ENCODE peak calls at places on chromosomes 12 and 14, in ten cellular contexts. One of them, this sample, is unnamed.

GRCh38 chr14:81144811-81145598 is 75.8 kb downstream of the GTF2A1 start:
- DNase-seq in lower lobe of right lung: no peak
- DNase-seq in tibial nerve: no peak
- DNase-seq in neural crest cell: no peak
- DNase-seq in glutamatergic neuron: no peak
- DNase-seq in lower leg skin: no peak
- DNase-seq in endothelial cell: no peak
- DNase-seq in GM06990: no peak
- DNase-seq in osteoblast: no peak
- DNase-seq in OCI-LY7: no peak
- DNase-seq in this sample: no peak

GRCh38 chr12:105933671-105934665 is 204.8 kb downstream of the NUAK1 start:
- DNase-seq in lower leg skin: peak; percentile 78
- DNase-seq in lower lobe of right lung: no peak
- DNase-seq in neural crest cell: no peak
- DNase-seq in glutamatergic neuron: no peak
- DNase-seq in osteoblast: peak; percentile 87
- DNase-seq in endothelial cell: no peak
- DNase-seq in OCI-LY7: no peak
- DNase-seq in GM06990: no peak
- DNase-seq in tibial nerve: no peak
- DNase-seq in this sample: no peak

GRCh38 chr12:59808317-59808910 is 212.6 kb downstream of the SLC16A7 start:
- DNase-seq in GM06990: no peak
- DNase-seq in glutamatergic neuron: no peak
- DNase-seq in lower lobe of right lung: no peak
- DNase-seq in endothelial cell: no peak
- DNase-seq in neural crest cell: no peak
- DNase-seq in osteoblast: peak; percentile 75
- DNase-seq in OCI-LY7: peak; percentile 47
- DNase-seq in tibial nerve: no peak
- DNase-seq in lower leg skin: no peak
- DNase-seq in this sample: no peak

GRCh38 chr12:52942056-52942913 is 6.6 kb upstream of the KRT18 start:
- DNase-seq in GM06990: no peak
- DNase-seq in osteoblast: no peak
- DNase-seq in glutamatergic neuron: no peak
- DNase-seq in lower leg skin: no peak
- DNase-seq in lower lobe of right lung: no peak
- DNase-seq in OCI-LY7: no peak
- DNase-seq in neural crest cell: no peak
- DNase-seq in tibial nerve: no peak
- DNase-seq in endothelial cell: no peak
- DNase-seq in this sample: no peak

GRCh38 chr14:55701638-55702037 is 121.6 kb downstream of the KTN1 start:
- DNase-seq in glutamatergic neuron: no peak
- DNase-seq in lower leg skin: no peak
- DNase-seq in lower lobe of right lung: no peak
- DNase-seq in endothelial cell: no peak
- DNase-seq in osteoblast: no peak
- DNase-seq in OCI-LY7: no peak
- DNase-seq in tibial nerve: no peak
- DNase-seq in neural crest cell: no peak
- DNase-seq in GM06990: peak; percentile 29
- DNase-seq in this sample: no peak

GRCh38 chr12:40105265-40105514 is 691 bp downstream of the SLC2A13 start:
- DNase-seq in lower lobe of right lung: peak; percentile 77
- DNase-seq in OCI-LY7: no peak
- DNase-seq in tibial nerve: no peak
- DNase-seq in glutamatergic neuron: no peak
- DNase-seq in osteoblast: peak; percentile 95
- DNase-seq in GM06990: no peak
- DNase-seq in neural crest cell: peak; percentile 49
- DNase-seq in endothelial cell: no peak
- DNase-seq in lower leg skin: no peak
- DNase-seq in this sample: no peak

GRCh38 chr12:53827306-53827705 is 75.5 kb upstream of the CISTR start:
- DNase-seq in tibial nerve: no peak
- DNase-seq in osteoblast: no peak
- DNase-seq in OCI-LY7: no peak
- DNase-seq in neural crest cell: no peak
- DNase-seq in lower leg skin: no peak
- DNase-seq in glutamatergic neuron: no peak
- DNase-seq in GM06990: no peak
- DNase-seq in lower lobe of right lung: no peak
- DNase-seq in endothelial cell: no peak
- DNase-seq in this sample: no peak

GRCh38 chr12:55996715-55997534 is at the start of gene SUOX:
- DNase-seq in tibial nerve: peak; percentile 95
- DNase-seq in OCI-LY7: no peak
- DNase-seq in lower leg skin: peak; percentile 96
- DNase-seq in neural crest cell: peak; percentile 86
- DNase-seq in endothelial cell: peak; percentile 90
- DNase-seq in glutamatergic neuron: peak; percentile 95
- DNase-seq in lower lobe of right lung: peak; percentile 98
- DNase-seq in osteoblast: peak; percentile 100
- DNase-seq in GM06990: peak; percentile 84
- DNase-seq in this sample: peak; percentile 85

GRCh38 chr14:22800356-22800755 is 14.9 kb downstream of the SLC7A7 start:
- DNase-seq in GM06990: no peak
- DNase-seq in neural crest cell: no peak
- DNase-seq in OCI-LY7: no peak
- DNase-seq in lower lobe of right lung: no peak
- DNase-seq in tibial nerve: no peak
- DNase-seq in osteoblast: no peak
- DNase-seq in lower leg skin: no peak
- DNase-seq in endothelial cell: no peak
- DNase-seq in glutamatergic neuron: no peak
- DNase-seq in this sample: no peak

GRCh38 chr14:23406244-23406643 is 1.8 kb downstream of the MYH6 start:
- DNase-seq in neural crest cell: no peak
- DNase-seq in tibial nerve: no peak
- DNase-seq in glutamatergic neuron: no peak
- DNase-seq in lower lobe of right lung: no peak
- DNase-seq in osteoblast: peak; percentile 85
- DNase-seq in endothelial cell: no peak
- DNase-seq in OCI-LY7: peak; percentile 14
- DNase-seq in lower leg skin: no peak
- DNase-seq in GM06990: no peak
- DNase-seq in this sample: no peak

GRCh38 chr12:23949212-23950010 is at the start of gene SOX5:
- DNase-seq in OCI-LY7: no peak
- DNase-seq in endothelial cell: peak; percentile 54
- DNase-seq in tibial nerve: peak; percentile 28
- DNase-seq in GM06990: no peak
- DNase-seq in lower lobe of right lung: peak; percentile 46
- DNase-seq in neural crest cell: peak; percentile 48
- DNase-seq in glutamatergic neuron: peak; percentile 75
- DNase-seq in lower leg skin: no peak
- DNase-seq in osteoblast: peak; percentile 8
- DNase-seq in this sample: no peak

GRCh38 chr12:79934309-79935020 is 432 bp downstream of the PPP1R12A start:
- DNase-seq in neural crest cell: peak; percentile 40
- DNase-seq in glutamatergic neuron: peak; percentile 62
- DNase-seq in endothelial cell: peak; percentile 58
- DNase-seq in osteoblast: no peak
- DNase-seq in lower leg skin: peak; percentile 38
- DNase-seq in lower lobe of right lung: no peak
- DNase-seq in OCI-LY7: peak; percentile 47
- DNase-seq in GM06990: no peak
- DNase-seq in tibial nerve: peak; percentile 26
- DNase-seq in this sample: peak; percentile 41

GRCh38 chr12:45671254-45671653 is 58.3 kb upstream of the ARID2 start:
- DNase-seq in lower leg skin: peak; percentile 19
- DNase-seq in endothelial cell: no peak
- DNase-seq in GM06990: no peak
- DNase-seq in neural crest cell: no peak
- DNase-seq in lower lobe of right lung: no peak
- DNase-seq in OCI-LY7: no peak
- DNase-seq in glutamatergic neuron: no peak
- DNase-seq in osteoblast: no peak
- DNase-seq in tibial nerve: no peak
- DNase-seq in this sample: no peak

GRCh38 chr14:69316449-69317391 is 56.8 kb downstream of the GALNT16 start:
- DNase-seq in lower leg skin: peak; percentile 73
- DNase-seq in GM06990: no peak
- DNase-seq in neural crest cell: no peak
- DNase-seq in tibial nerve: peak; percentile 20
- DNase-seq in osteoblast: peak; percentile 99
- DNase-seq in glutamatergic neuron: no peak
- DNase-seq in OCI-LY7: no peak
- DNase-seq in endothelial cell: no peak
- DNase-seq in lower lobe of right lung: peak; percentile 58
- DNase-seq in this sample: peak; percentile 34
- TF ChIP-seq CTCF in lower leg skin: no peak
- TF ChIP-seq CTCF in GM06990: no peak
- TF ChIP-seq CTCF in neural crest cell: no peak
- TF ChIP-seq CTCF in tibial nerve: no peak
- TF ChIP-seq CTCF in osteoblast: no peak
- TF ChIP-seq CTCF in glutamatergic neuron: no peak
- TF ChIP-seq CTCF in OCI-LY7: no peak
- TF ChIP-seq CTCF in endothelial cell: no peak
- TF ChIP-seq CTCF in lower lobe of right lung: no peak
- TF ChIP-seq CTCF in this sample: no peak

GRCh38 chr14:34111505-34111904 is 160.6 kb upstream of the EGLN3 start:
- DNase-seq in glutamatergic neuron: no peak
- DNase-seq in lower leg skin: no peak
- DNase-seq in OCI-LY7: no peak
- DNase-seq in tibial nerve: no peak
- DNase-seq in endothelial cell: no peak
- DNase-seq in GM06990: no peak
- DNase-seq in neural crest cell: no peak
- DNase-seq in lower lobe of right lung: no peak
- DNase-seq in osteoblast: no peak
- DNase-seq in this sample: no peak

GRCh38 chr14:34110531-34110930 is 159.7 kb upstream of the EGLN3 start:
- DNase-seq in endothelial cell: no peak
- DNase-seq in osteoblast: no peak
- DNase-seq in glutamatergic neuron: no peak
- DNase-seq in lower leg skin: no peak
- DNase-seq in GM06990: no peak
- DNase-seq in lower lobe of right lung: no peak
- DNase-seq in neural crest cell: no peak
- DNase-seq in tibial nerve: no peak
- DNase-seq in OCI-LY7: no peak
- DNase-seq in this sample: no peak

GRCh38 chr14:34113991-34114390 is 163.1 kb upstream of the EGLN3 start:
- DNase-seq in tibial nerve: no peak
- DNase-seq in lower leg skin: no peak
- DNase-seq in osteoblast: no peak
- DNase-seq in neural crest cell: no peak
- DNase-seq in endothelial cell: no peak
- DNase-seq in glutamatergic neuron: no peak
- DNase-seq in OCI-LY7: no peak
- DNase-seq in lower lobe of right lung: no peak
- DNase-seq in GM06990: no peak
- DNase-seq in this sample: no peak

GRCh38 chr14:34113051-34113511 is 162.2 kb upstream of the EGLN3 start:
- DNase-seq in endothelial cell: no peak
- DNase-seq in GM06990: no peak
- DNase-seq in osteoblast: no peak
- DNase-seq in OCI-LY7: no peak
- DNase-seq in lower lobe of right lung: no peak
- DNase-seq in tibial nerve: no peak
- DNase-seq in glutamatergic neuron: no peak
- DNase-seq in lower leg skin: no peak
- DNase-seq in neural crest cell: no peak
- DNase-seq in this sample: no peak

DNA sequence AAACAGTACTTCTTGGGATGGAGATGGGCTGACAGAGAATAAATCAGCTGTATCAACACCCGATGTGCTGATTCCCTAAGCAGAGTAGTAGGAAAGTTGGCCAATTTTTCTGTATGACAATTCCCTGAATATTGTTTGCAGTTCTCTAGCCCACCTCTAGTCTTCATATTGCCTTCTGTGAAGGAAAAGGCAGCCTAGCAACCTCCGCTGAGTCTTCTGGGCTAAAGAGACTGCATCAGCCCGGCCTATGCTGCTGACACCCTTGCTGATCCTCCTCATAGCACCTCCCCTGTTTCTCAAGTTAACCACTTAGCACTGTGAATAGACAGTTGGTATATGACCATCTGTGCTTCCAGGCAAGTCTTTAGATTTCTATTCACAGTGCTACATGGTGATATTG is 161.1 kb upstream of the EGLN3 start:
- DNase-seq in GM06990: no peak
- DNase-seq in osteoblast: no peak
- DNase-seq in neural crest cell: no peak
- DNase-seq in lower lobe of right lung: no peak
- DNase-seq in tibial nerve: no peak
- DNase-seq in lower leg skin: no peak
- DNase-seq in OCI-LY7: no peak
- DNase-seq in glutamatergic neuron: no peak
- DNase-seq in endothelial cell: no peak
- DNase-seq in this sample: no peak
- TF ChIP-seq CTCF in GM06990: no peak
- TF ChIP-seq CTCF in osteoblast: no peak
- TF ChIP-seq CTCF in neural crest cell: no peak
- TF ChIP-seq CTCF in lower lobe of right lung: no peak
- TF ChIP-seq CTCF in tibial nerve: no peak
- TF ChIP-seq CTCF in lower leg skin: no peak
- TF ChIP-seq CTCF in OCI-LY7: no peak
- TF ChIP-seq CTCF in glutamatergic neuron: peak; percentile 35
- TF ChIP-seq CTCF in endothelial cell: peak; percentile 23
- TF ChIP-seq CTCF in this sample: no peak

GRCh38 chr14:28767851-28768548 is 1.4 kb downstream of the FOXG1 start:
- DNase-seq in OCI-LY7: no peak
- DNase-seq in tibial nerve: no peak
- DNase-seq in lower leg skin: no peak
- DNase-seq in GM06990: peak; percentile 66
- DNase-seq in lower lobe of right lung: no peak
- DNase-seq in neural crest cell: no peak
- DNase-seq in endothelial cell: peak; percentile 37
- DNase-seq in glutamatergic neuron: peak; percentile 49
- DNase-seq in osteoblast: no peak
- DNase-seq in this sample: no peak
- TF ChIP-seq CTCF in OCI-LY7: no peak
- TF ChIP-seq CTCF in tibial nerve: no peak
- TF ChIP-seq CTCF in lower leg skin: no peak
- TF ChIP-seq CTCF in GM06990: no peak
- TF ChIP-seq CTCF in lower lobe of right lung: no peak
- TF ChIP-seq CTCF in neural crest cell: no peak
- TF ChIP-seq CTCF in endothelial cell: peak; percentile 28
- TF ChIP-seq CTCF in glutamatergic neuron: no peak
- TF ChIP-seq CTCF in osteoblast: no peak
- TF ChIP-seq CTCF in this sample: no peak

DNA sequence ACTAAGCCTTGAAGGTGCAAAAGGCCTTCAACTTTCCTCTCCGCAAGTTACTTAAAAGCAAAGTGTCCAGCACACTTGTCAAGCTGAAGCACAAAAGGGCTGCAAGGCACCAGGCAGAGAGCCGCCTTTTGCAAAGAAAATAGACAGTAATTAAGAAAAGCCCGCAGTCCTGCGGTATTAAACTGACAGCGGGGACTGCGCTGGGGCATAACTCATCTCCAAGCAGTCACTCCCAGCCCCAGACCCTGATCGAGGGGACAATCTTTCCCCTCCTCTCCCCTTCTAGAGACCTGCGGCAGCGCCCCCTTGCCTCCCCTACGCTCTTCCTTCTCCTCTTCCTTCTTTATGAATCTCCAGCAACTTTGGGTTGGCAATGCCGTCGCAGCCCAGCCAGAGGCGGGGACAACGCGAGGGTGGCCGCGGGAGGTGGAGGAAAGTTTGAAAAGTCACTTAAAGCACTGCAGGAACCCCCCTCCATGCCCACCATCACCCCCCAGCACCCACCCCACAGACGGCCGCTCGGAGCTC is 200.9 kb upstream of the CAND1 start:
- DNase-seq in OCI-LY7: peak; percentile 5
- DNase-seq in glutamatergic neuron: peak; percentile 25
- DNase-seq in lower lobe of right lung: no peak
- DNase-seq in GM06990: no peak
- DNase-seq in endothelial cell: peak; percentile 19
- DNase-seq in osteoblast: no peak
- DNase-seq in lower leg skin: no peak
- DNase-seq in tibial nerve: no peak
- DNase-seq in neural crest cell: peak; percentile 27
- DNase-seq in this sample: no peak
- TF ChIP-seq CTCF in OCI-LY7: peak; percentile 26
- TF ChIP-seq CTCF in glutamatergic neuron: no peak
- TF ChIP-seq CTCF in lower lobe of right lung: no peak
- TF ChIP-seq CTCF in GM06990: no peak
- TF ChIP-seq CTCF in endothelial cell: no peak
- TF ChIP-seq CTCF in osteoblast: no peak
- TF ChIP-seq CTCF in lower leg skin: no peak
- TF ChIP-seq CTCF in tibial nerve: no peak
- TF ChIP-seq CTCF in neural crest cell: no peak
- TF ChIP-seq CTCF in this sample: no peak